ENCODE peak calls at places on chromosomes 1 and 21, in five cellular contexts. K is activated CD8-positive, alpha-beta T cell treated with anti-CD3 and anti-CD28 coated beads, Interleukin-2, amount 10 ng/mL, durations not matched to agents 7 days and 5 days; F is NCI-H345; Z is pons; Q is stimulated activated CD4-positive, alpha-beta T cell treated with anti-CD3 and anti-CD28 coated beads, Interleukin-12 subunit alpha, Interleukin-12 subunit beta, amount 100 ng/mL, for 4 hours. L is an unnamed sample.

GRCh38 chr1:220151454-220151853 is 57.5 kb downstream of the IARS2 start:
- DNase-seq in K (no peak), F (no peak), Z (peak), Q (no peak), L (no peak)

GRCh38 chr1:45452503-45452902 is 38.5 kb downstream of the TESK2 start:
- DNase-seq in K (no peak), F (no peak), Z (no peak), Q (no peak), L (no peak)

GRCh38 chr1:23865543-23865930 is 2.6 kb downstream of the FUCA1 start:
- DNase-seq in K (no peak), F (no peak), Z (peak), Q (no peak), L (no peak)

GRCh38 chr1:41498809-41499208 is 14.3 kb upstream of the EDN2 start:
- DNase-seq in K (no peak), F (no peak), Z (no peak), Q (no peak), L (no peak)

GRCh38 chr1:25461783-25462182 is 31.1 kb downstream of the MACO1 start:
- DNase-seq in K (no peak), F (no peak), Z (no peak), Q (no peak), L (no peak)

GRCh38 chr1:201268604-201269151 is 14.6 kb upstream of the PKP1 start:
- DNase-seq in K (no peak), F (peak), Z (no peak), Q (no peak), L (no peak)

GRCh38 chr1:5403935-5404334 is 588.3 kb downstream of the NPHP4 start:
- DNase-seq in K (no peak), F (no peak), Z (no peak), Q (no peak), L (no peak)

GRCh38 chr1:184210048-184210447 is 158.5 kb downstream of the TSEN15 start:
- DNase-seq in K (no peak), F (no peak), Z (no peak), Q (no peak), L (no peak)

GRCh38 chr21:31537872-31538576 is 121.5 kb upstream of the SOD1 start:
- DNase-seq in K (peak), F (no peak), Z (no peak), Q (no peak), L (no peak)

L was measured in 8988T.